ENCODE peak calls at places on chromosomes 11 and 22, in five cellular contexts. One of them, this sample, is unnamed.

GRCh38 chr11:10592331-10592730 is 23.9 kb upstream of the LYVE1 start:
- DNase-seq in HS-5: peak; percentile 82
- DNase-seq in esophagus muscularis mucosa: no peak
- DNase-seq in neural progenitor cell: no peak
- DNase-seq in activated CD4-positive, alpha-beta memory T cell treated with anti-CD3 and anti-CD28 coated beads for 36 hours: no peak
- DNase-seq in this sample: no peak

GRCh38 chr11:123187670-123188507 is 7.2 kb downstream of the CLMP start:
- DNase-seq in HS-5: no peak
- DNase-seq in esophagus muscularis mucosa: no peak
- DNase-seq in neural progenitor cell: peak; percentile 47
- DNase-seq in activated CD4-positive, alpha-beta memory T cell treated with anti-CD3 and anti-CD28 coated beads for 36 hours: no peak
- DNase-seq in this sample: peak; percentile 20

GRCh38 chr22:20429254-20430100 is 8.1 kb downstream of the SCARF2 start:
- DNase-seq in HS-5: no peak
- DNase-seq in esophagus muscularis mucosa: no peak
- DNase-seq in neural progenitor cell: peak; percentile 87
- DNase-seq in activated CD4-positive, alpha-beta memory T cell treated with anti-CD3 and anti-CD28 coated beads for 36 hours: peak; percentile 87
- DNase-seq in this sample: peak; percentile 57

GRCh38 chr11:64157987-64158386 is 7.9 kb downstream of the MACROD1 start:
- DNase-seq in HS-5: no peak
- DNase-seq in esophagus muscularis mucosa: no peak
- DNase-seq in neural progenitor cell: no peak
- DNase-seq in activated CD4-positive, alpha-beta memory T cell treated with anti-CD3 and anti-CD28 coated beads for 36 hours: no peak
- DNase-seq in this sample: no peak

GRCh38 chr11:116772443-116773202 is at the start of gene BUD13:
- DNase-seq in HS-5: no peak
- DNase-seq in esophagus muscularis mucosa: peak; percentile 96
- DNase-seq in neural progenitor cell: peak; percentile 94
- DNase-seq in activated CD4-positive, alpha-beta memory T cell treated with anti-CD3 and anti-CD28 coated beads for 36 hours: peak; percentile 96
- DNase-seq in this sample: peak; percentile 92

GRCh38 chr22:26404851-26405357 is 24.2 kb upstream of the ASPHD2 start:
- DNase-seq in HS-5: no peak
- DNase-seq in esophagus muscularis mucosa: no peak
- DNase-seq in neural progenitor cell: peak; percentile 33
- DNase-seq in activated CD4-positive, alpha-beta memory T cell treated with anti-CD3 and anti-CD28 coated beads for 36 hours: no peak
- DNase-seq in this sample: no peak

GRCh38 chr11:131533164-131533563 is 162.7 kb downstream of the NTM start:
- DNase-seq in HS-5: no peak
- DNase-seq in esophagus muscularis mucosa: no peak
- DNase-seq in neural progenitor cell: no peak
- DNase-seq in activated CD4-positive, alpha-beta memory T cell treated with anti-CD3 and anti-CD28 coated beads for 36 hours: no peak
- DNase-seq in this sample: no peak

GRCh38 chr22:25976346-25976745 is 192.9 kb upstream of the SEZ6L start:
- DNase-seq in HS-5: no peak
- DNase-seq in esophagus muscularis mucosa: no peak
- DNase-seq in neural progenitor cell: no peak
- DNase-seq in activated CD4-positive, alpha-beta memory T cell treated with anti-CD3 and anti-CD28 coated beads for 36 hours: no peak
- DNase-seq in this sample: no peak

GRCh38 chr11:8167796-8168195 is 1.0 kb downstream of the RIC3 start:
- DNase-seq in HS-5: no peak
- DNase-seq in esophagus muscularis mucosa: no peak
- DNase-seq in neural progenitor cell: peak; percentile 46
- DNase-seq in activated CD4-positive, alpha-beta memory T cell treated with anti-CD3 and anti-CD28 coated beads for 36 hours: no peak
- DNase-seq in this sample: no peak

GRCh38 chr11:16841984-16842383 is 103.5 kb downstream of the C11orf58 start:
- DNase-seq in HS-5: no peak
- DNase-seq in esophagus muscularis mucosa: no peak
- DNase-seq in neural progenitor cell: no peak
- DNase-seq in activated CD4-positive, alpha-beta memory T cell treated with anti-CD3 and anti-CD28 coated beads for 36 hours: no peak
- DNase-seq in this sample: no peak

GRCh38 chr22:48884292-48884691 is 943.4 kb downstream of the BRD1 start:
- DNase-seq in HS-5: no peak
- DNase-seq in esophagus muscularis mucosa: no peak
- DNase-seq in neural progenitor cell: no peak
- DNase-seq in activated CD4-positive, alpha-beta memory T cell treated with anti-CD3 and anti-CD28 coated beads for 36 hours: no peak
- DNase-seq in this sample: no peak

GRCh38 chr11:44889266-44889665 is 61.4 kb downstream of the TP53I11 start:
- DNase-seq in HS-5: no peak
- DNase-seq in esophagus muscularis mucosa: no peak
- DNase-seq in neural progenitor cell: no peak
- DNase-seq in activated CD4-positive, alpha-beta memory T cell treated with anti-CD3 and anti-CD28 coated beads for 36 hours: no peak
- DNase-seq in this sample: no peak

GRCh38 chr11:48172818-48173609 is 43.6 kb upstream of the OR4B1 start:
- DNase-seq in HS-5: no peak
- DNase-seq in esophagus muscularis mucosa: no peak
- DNase-seq in neural progenitor cell: peak; percentile 76
- DNase-seq in activated CD4-positive, alpha-beta memory T cell treated with anti-CD3 and anti-CD28 coated beads for 36 hours: peak; percentile 78
- DNase-seq in this sample: peak; percentile 46

GRCh38 chr11:74726547-74727182 is 4.6 kb downstream of the CHRDL2 start:
- DNase-seq in HS-5: no peak
- DNase-seq in esophagus muscularis mucosa: no peak
- DNase-seq in neural progenitor cell: peak; percentile 86
- DNase-seq in activated CD4-positive, alpha-beta memory T cell treated with anti-CD3 and anti-CD28 coated beads for 36 hours: peak; percentile 73
- DNase-seq in this sample: peak; percentile 85

GRCh38 chr11:36165638-36166389 is 123.4 kb downstream of the COMMD9 start:
- DNase-seq in HS-5: no peak
- DNase-seq in esophagus muscularis mucosa: no peak
- DNase-seq in neural progenitor cell: no peak
- DNase-seq in activated CD4-positive, alpha-beta memory T cell treated with anti-CD3 and anti-CD28 coated beads for 36 hours: no peak
- DNase-seq in this sample: peak; percentile 12

GRCh38 chr22:29765905-29766631 is 739 bp downstream of the ZMAT5 start:
- DNase-seq in HS-5: no peak
- DNase-seq in esophagus muscularis mucosa: no peak
- DNase-seq in neural progenitor cell: no peak
- DNase-seq in activated CD4-positive, alpha-beta memory T cell treated with anti-CD3 and anti-CD28 coated beads for 36 hours: peak; percentile 58
- DNase-seq in this sample: peak; percentile 3

This sample was measured in NCI-H1105.